ENCODE peak calls at places on chromosomes 5 and 9, in eight cellular contexts. G is Kasumi-1; V is neural crest cell; E is NCI-H748 treated with DMSO at 0.1 percent for 48 hours; L is progenitor cell of endocrine pancreas; B is DMS153; J is activated T-helper 1 cell treated with anti-CD3 and anti-CD28 coated beads, Interleukin-2, amount 50 U/mL, for 16 hours; C is T-cell. K is an unnamed sample.

GRCh38 chr9:28696960-28697359 is 1123.7 kb upstream of the C9orf72 start:
- DNase-seq in G (no peak), V (no peak), E (no peak), L (no peak), B (no peak), J (no peak), C (no peak), K (no peak)

GRCh38 chr5:108046955-108047670 is 334.8 kb downstream of the FBXL17 start:
- DNase-seq in G (no peak), V (no peak), E (no peak), L (no peak), B (no peak), J (no peak), C (no peak), K (no peak)

GRCh38 chr9:128912270-128912853 is 8.4 kb upstream of the PHYHD1 start:
- DNase-seq in G (no peak), V (no peak), E (no peak), L (no peak), B (no peak), J (no peak), C (no peak), K (peak; percentile 61)

GRCh38 chr5:141668601-141669265 is 13.3 kb downstream of the ARAP3 start:
- DNase-seq in G (no peak), V (no peak), E (no peak), L (no peak), B (no peak), J (no peak), C (no peak), K (no peak)

GRCh38 chr9:130997925-130998595 is 10.9 kb upstream of the LAMC3 start:
- DNase-seq in G (peak; percentile 66), V (peak; percentile 93), E (peak; percentile 18), L (peak; percentile 81), B (peak; percentile 28), J (no peak), C (no peak), K (peak; percentile 72)

GRCh38 chr5:140143521-140144258 is 18.0 kb downstream of the IGIP start:
- DNase-seq in G (no peak), V (no peak), E (no peak), L (no peak), B (no peak), J (no peak), C (no peak), K (no peak)

GRCh38 chr9:93306579-93307091 is 122.7 kb downstream of the WNK2 start:
- DNase-seq in G (no peak), V (no peak), E (no peak), L (no peak), B (no peak), J (no peak), C (no peak), K (no peak)

GRCh38 chr5:93586948-93587918 is 4.2 kb downstream of the NR2F1 start:
- DNase-seq in G (no peak), V (no peak), E (no peak), L (no peak), B (no peak), J (no peak), C (no peak), K (no peak)

GRCh38 chr5:135208555-135209494 is 174.8 kb upstream of the PITX1 start:
- DNase-seq in G (peak; percentile 35), V (no peak), E (no peak), L (peak; percentile 9), B (no peak), J (no peak), C (no peak), K (peak; percentile 99)

GRCh38 chr5:37888476-37888875 is 48.6 kb upstream of the GDNF start:
- DNase-seq in G (no peak), V (no peak), E (no peak), L (no peak), B (no peak), J (no peak), C (no peak), K (peak; percentile 51)

K was measured in MG63.